ENCODE peak calls at places on chromosomes 4 and X, in four cellular contexts. One of them, this sample, is unnamed.

GRCh38 chr4:8205749-8206611 is 6.9 kb downstream of the SH3TC1 start:
- DNase-seq in SK-N-SH: no peak
- DNase-seq in H1: no peak
- DNase-seq in HepG2: no peak
- DNase-seq in this sample: no peak

GRCh38 chrX:79117078-79117477 is 27.4 kb upstream of the GPR174 start:
- DNase-seq in SK-N-SH: no peak
- DNase-seq in H1: no peak
- DNase-seq in HepG2: no peak
- DNase-seq in this sample: no peak

GRCh38 chrX:45011131-45011530 is 138.1 kb downstream of the KDM6A start:
- DNase-seq in SK-N-SH: no peak
- DNase-seq in H1: no peak
- DNase-seq in HepG2: no peak
- DNase-seq in this sample: no peak

GRCh38 chrX:70434352-70434866 is 10.2 kb upstream of the DLG3 start:
- DNase-seq in SK-N-SH: peak
- DNase-seq in H1: peak
- DNase-seq in HepG2: peak
- DNase-seq in this sample: peak

GRCh38 chr4:2925496-2925895 is 37.7 kb downstream of the NOP14 start:
- DNase-seq in SK-N-SH: no peak
- DNase-seq in H1: no peak
- DNase-seq in HepG2: no peak
- DNase-seq in this sample: no peak

GRCh38 chr4:3209551-3210325 is 39.2 kb upstream of the MSANTD1 start:
- DNase-seq in SK-N-SH: no peak
- DNase-seq in H1: no peak
- DNase-seq in HepG2: no peak
- DNase-seq in this sample: no peak

GRCh38 chrX:11733614-11734013 is 24.4 kb upstream of the MSL3 start:
- DNase-seq in SK-N-SH: no peak
- DNase-seq in H1: no peak
- DNase-seq in HepG2: no peak
- DNase-seq in this sample: no peak

GRCh38 chr4:122542411-122543236 is 78.2 kb downstream of the IL21 start:
- DNase-seq in SK-N-SH: no peak
- DNase-seq in H1: no peak
- DNase-seq in HepG2: no peak
- DNase-seq in this sample: no peak

GRCh38 chr4:73788411-73788810 is 48.0 kb downstream of the CXCL8 start:
- DNase-seq in SK-N-SH: no peak
- DNase-seq in H1: no peak
- DNase-seq in HepG2: no peak
- DNase-seq in this sample: no peak

GRCh38 chr4:158535130-158535614 is 13.5 kb downstream of the RXFP1 start:
- DNase-seq in SK-N-SH: no peak
- DNase-seq in H1: no peak
- DNase-seq in HepG2: no peak
- DNase-seq in this sample: no peak

GRCh38 chr4:158858410-158859189 is 89.8 kb downstream of the FNIP2 start:
- DNase-seq in SK-N-SH: no peak
- DNase-seq in H1: no peak
- DNase-seq in HepG2: peak
- DNase-seq in this sample: no peak

GRCh38 chrX:68693481-68694410 is 46.3 kb downstream of the STARD8 start:
- DNase-seq in SK-N-SH: peak
- DNase-seq in H1: peak
- DNase-seq in HepG2: no peak
- DNase-seq in this sample: no peak

GRCh38 chr4:85825937-85826678 is 351.2 kb downstream of the ARHGAP24 start:
- DNase-seq in SK-N-SH: peak
- DNase-seq in H1: peak
- DNase-seq in HepG2: peak
- DNase-seq in this sample: no peak

GRCh38 chrX:104310084-104310483 is 55.4 kb upstream of the ESX1 start:
- DNase-seq in SK-N-SH: peak
- DNase-seq in H1: no peak
- DNase-seq in HepG2: no peak
- DNase-seq in this sample: no peak

GRCh38 chr4:118173956-118174355 is 139.7 kb downstream of the NDST3 start:
- DNase-seq in SK-N-SH: no peak
- DNase-seq in H1: no peak
- DNase-seq in HepG2: no peak
- DNase-seq in this sample: no peak

GRCh38 chr4:7992846-7993245 is 53.2 kb upstream of the AFAP1 start:
- DNase-seq in SK-N-SH: no peak
- DNase-seq in H1: no peak
- DNase-seq in HepG2: no peak
- DNase-seq in this sample: no peak

GRCh38 chrX:10971176-10971575 is 140.0 kb upstream of the HCCS start:
- DNase-seq in SK-N-SH: no peak
- DNase-seq in H1: no peak
- DNase-seq in HepG2: no peak
- DNase-seq in this sample: no peak

GRCh38 chrX:31449975-31450374 is 378.1 kb upstream of the FTHL17 start:
- DNase-seq in SK-N-SH: no peak
- DNase-seq in H1: no peak
- DNase-seq in HepG2: no peak
- DNase-seq in this sample: no peak

GRCh38 chrX:119672252-119672825 is 20.6 kb downstream of the SEPTIN6 start:
- DNase-seq in SK-N-SH: peak
- DNase-seq in H1: no peak
- DNase-seq in HepG2: peak
- DNase-seq in this sample: no peak

GRCh38 chr4:168139336-168139735 is 47.0 kb downstream of the ANXA10 start:
- DNase-seq in SK-N-SH: no peak
- DNase-seq in H1: no peak
- DNase-seq in HepG2: no peak
- DNase-seq in this sample: no peak

GRCh38 chr4:185283723-185284122 is 74.3 kb downstream of the SNX25 start:
- DNase-seq in SK-N-SH: no peak
- DNase-seq in H1: no peak
- DNase-seq in HepG2: no peak
- DNase-seq in this sample: no peak

GRCh38 chr4:98568896-98569663 is 89.3 kb downstream of the TSPAN5 start:
- DNase-seq in SK-N-SH: no peak
- DNase-seq in H1: no peak
- DNase-seq in HepG2: no peak
- DNase-seq in this sample: no peak

GRCh38 chr4:105474110-105474518 is 252 bp upstream of the PPA2 start:
- DNase-seq in SK-N-SH: no peak
- DNase-seq in H1: no peak
- DNase-seq in HepG2: no peak
- DNase-seq in this sample: no peak

GRCh38 chr4:171857302-171858005 is 44.2 kb downstream of the GALNTL6 start:
- DNase-seq in SK-N-SH: no peak
- DNase-seq in H1: no peak
- DNase-seq in HepG2: no peak
- DNase-seq in this sample: no peak

GRCh38 chrX:154531626-154532025 is 15.0 kb downstream of the G6PD start:
- DNase-seq in SK-N-SH: no peak
- DNase-seq in H1: no peak
- DNase-seq in HepG2: no peak
- DNase-seq in this sample: no peak

GRCh38 chr4:6011686-6012085 is 6.5 kb downstream of the C4orf50 start:
- DNase-seq in SK-N-SH: peak
- DNase-seq in H1: no peak
- DNase-seq in HepG2: no peak
- DNase-seq in this sample: no peak

GRCh38 chr4:108116423-108117168 is 52.1 kb downstream of the LEF1 start:
- DNase-seq in SK-N-SH: no peak
- DNase-seq in H1: no peak
- DNase-seq in HepG2: no peak
- DNase-seq in this sample: no peak

GRCh38 chrX:37474478-37474877 is 97.0 kb upstream of the LANCL3 start:
- DNase-seq in SK-N-SH: no peak
- DNase-seq in H1: no peak
- DNase-seq in HepG2: no peak
- DNase-seq in this sample: no peak

GRCh38 chr4:27316176-27316575 is 455.5 kb downstream of the STIM2 start:
- DNase-seq in SK-N-SH: no peak
- DNase-seq in H1: no peak
- DNase-seq in HepG2: no peak
- DNase-seq in this sample: no peak

GRCh38 chr4:101346312-101346561 is 1.1 kb downstream of the PPP3CA start:
- DNase-seq in SK-N-SH: peak
- DNase-seq in H1: no peak
- DNase-seq in HepG2: peak
- DNase-seq in this sample: no peak

GRCh38 chr4:103626296-103626695 is 93.5 kb downstream of the TACR3 start:
- DNase-seq in SK-N-SH: no peak
- DNase-seq in H1: no peak
- DNase-seq in HepG2: no peak
- DNase-seq in this sample: no peak

GRCh38 chr4:169315530-169316306 is 45.0 kb upstream of the SH3RF1 start:
- DNase-seq in SK-N-SH: no peak
- DNase-seq in H1: no peak
- DNase-seq in HepG2: no peak
- DNase-seq in this sample: no peak

GRCh38 chrX:144219035-144219434 is 335.2 kb downstream of the UBE2NL start:
- DNase-seq in SK-N-SH: no peak
- DNase-seq in H1: peak
- DNase-seq in HepG2: no peak
- DNase-seq in this sample: no peak

GRCh38 chr4:100510551-100510950 is 7.3 kb downstream of the EMCN start:
- DNase-seq in SK-N-SH: no peak
- DNase-seq in H1: no peak
- DNase-seq in HepG2: no peak
- DNase-seq in this sample: no peak

GRCh38 chr4:184817494-184818215 is 8.1 kb downstream of the ACSL1 start:
- DNase-seq in SK-N-SH: no peak
- DNase-seq in H1: no peak
- DNase-seq in HepG2: no peak
- DNase-seq in this sample: no peak

DNA sequence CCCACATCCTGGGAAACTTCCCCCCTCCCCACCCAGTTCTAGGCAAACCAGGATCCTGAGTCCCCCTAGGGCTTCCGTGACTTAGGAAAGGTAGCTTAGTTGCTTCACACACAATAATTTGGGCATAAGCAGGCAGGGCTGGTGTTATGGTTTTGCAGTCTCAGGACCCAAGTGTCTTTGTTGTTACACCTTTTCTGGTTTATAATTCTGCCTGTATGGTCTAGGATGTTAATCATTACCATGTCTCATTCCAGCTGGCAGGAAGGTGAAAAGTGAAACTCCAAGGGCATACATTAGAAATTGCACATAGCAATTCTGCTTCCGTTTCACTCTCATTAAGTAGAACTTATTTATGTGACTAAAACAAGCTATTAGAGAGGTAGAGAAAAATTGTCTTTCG is 16.8 kb downstream of the UGT8 start:
- DNase-seq in SK-N-SH: no peak
- DNase-seq in H1: no peak
- DNase-seq in HepG2: peak
- DNase-seq in this sample: no peak
- TF ChIP-seq POLR2AphosphoS5 in SK-N-SH: no peak
- TF ChIP-seq POLR2AphosphoS5 in H1: no peak
- TF ChIP-seq POLR2AphosphoS5 in HepG2: no peak
- TF ChIP-seq POLR2AphosphoS5 in this sample: no peak

DNA sequence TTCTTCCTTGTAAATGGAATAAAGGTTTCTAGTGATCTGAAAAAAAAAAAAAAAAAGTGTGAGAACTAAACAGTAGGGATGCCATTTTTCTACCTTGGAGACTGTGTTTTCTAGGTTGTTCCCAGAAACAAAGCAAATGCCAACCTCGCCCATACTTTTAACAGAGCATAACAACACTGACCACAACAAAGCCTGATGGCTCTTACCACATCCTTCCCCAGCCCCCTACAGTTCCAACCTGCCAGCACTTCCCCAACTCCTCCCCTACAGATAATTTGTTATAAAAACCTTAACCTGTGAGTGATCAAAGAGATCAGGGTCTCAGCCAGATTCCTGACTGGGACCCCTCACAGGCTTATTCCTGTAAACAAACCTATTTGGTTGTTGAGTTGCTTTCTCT is 940.0 kb downstream of the SH3BGRL start:
- DNase-seq in SK-N-SH: no peak
- DNase-seq in H1: no peak
- DNase-seq in HepG2: no peak
- DNase-seq in this sample: no peak
- TF ChIP-seq TAF1 in SK-N-SH: no peak
- TF ChIP-seq TAF1 in H1: no peak
- TF ChIP-seq TAF1 in HepG2: no peak
- TF ChIP-seq TAF1 in this sample: no peak

DNA sequence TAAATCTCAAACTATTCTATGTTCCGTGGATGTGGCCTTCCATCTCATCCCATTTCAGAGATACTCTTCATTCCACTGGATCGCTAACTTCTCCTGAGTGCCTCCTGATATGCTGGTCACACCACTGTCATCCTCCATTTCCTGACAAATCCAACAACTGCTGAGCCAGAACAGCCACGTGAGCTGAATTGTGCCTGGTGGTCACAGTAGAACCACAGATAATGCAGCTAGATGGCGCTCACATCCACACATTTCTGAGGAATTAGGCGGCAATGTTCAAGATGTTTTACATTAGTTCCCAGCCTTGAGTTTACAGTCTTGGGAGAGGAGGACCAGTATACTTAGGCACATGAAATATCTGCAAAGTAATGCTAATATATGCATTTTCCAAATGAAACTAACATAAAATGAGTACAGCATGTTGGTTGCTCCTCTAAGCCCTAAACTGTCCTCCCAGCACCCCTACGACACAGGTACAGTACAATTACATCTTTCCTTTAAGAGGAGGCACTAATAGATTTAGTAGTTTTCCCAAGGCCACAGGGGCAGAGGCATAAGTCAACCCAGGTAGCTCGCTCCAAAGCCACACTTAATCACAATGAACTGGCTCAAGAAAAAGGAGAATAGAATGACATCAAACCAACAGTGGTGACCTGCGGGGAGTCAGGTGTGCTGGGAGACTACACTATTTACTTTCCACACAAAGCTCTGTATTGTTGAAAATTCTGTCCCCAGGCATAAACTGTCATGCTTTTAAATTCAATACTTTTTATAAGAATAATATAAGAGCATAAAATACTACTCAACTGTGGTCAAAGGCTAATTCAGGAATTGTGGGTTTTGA is 134.2 kb downstream of the CHIC2 start:
- DNase-seq in SK-N-SH: peak
- DNase-seq in H1: peak
- DNase-seq in HepG2: peak
- DNase-seq in this sample: peak
- TF ChIP-seq POLR2AphosphoS5 in SK-N-SH: no peak
- TF ChIP-seq POLR2AphosphoS5 in H1: no peak
- TF ChIP-seq POLR2AphosphoS5 in HepG2: no peak
- TF ChIP-seq POLR2AphosphoS5 in this sample: no peak

GRCh38 chrX:149073464-149073863 is 431.6 kb downstream of the IDS start:
- DNase-seq in SK-N-SH: no peak
- DNase-seq in H1: no peak
- DNase-seq in HepG2: no peak
- DNase-seq in this sample: no peak
- TF ChIP-seq TAF1 in SK-N-SH: no peak
- TF ChIP-seq TAF1 in H1: no peak
- TF ChIP-seq TAF1 in HepG2: no peak
- TF ChIP-seq TAF1 in this sample: no peak

This sample was measured in GM12892.